ENCODE peak calls at places on chromosome 10, in nine cellular contexts. H is HFFc6, V is nucleus accumbens, K is fibroblast of lung, N is T-helper 2 cell, W is hepatocyte, J is endothelial cell of umbilical vein, Z is hypothalamus, M is epithelial cell of prostate. Q is an unnamed sample.

GRCh38 chr10:86162696-86163400 is 203.7 kb downstream of the GRID1 start:
- DNase-seq in H (no peak), V (no peak), K (no peak), N (no peak), W (no peak), J (no peak), Z (no peak), M (no peak), Q (no peak)

GRCh38 chr10:51129946-51130554 is 55.8 kb downstream of the PRKG1 start:
- DNase-seq in H (no peak), V (no peak), K (no peak), N (no peak), W (no peak), J (no peak), Z (no peak), M (no peak), Q (no peak)

GRCh38 chr10:32227802-32228201 is 119.2 kb downstream of the EPC1 start:
- DNase-seq in H (no peak), V (no peak), K (no peak), N (no peak), W (no peak), J (no peak), Z (no peak), M (no peak), Q (no peak)

GRCh38 chr10:14736600-14737081 is 38.1 kb downstream of the FAM107B start:
- DNase-seq in H (peak), V (peak), K (peak), N (no peak), W (peak), J (no peak), Z (no peak), M (no peak), Q (no peak)

GRCh38 chr10:44689368-44689767 is 221.8 kb upstream of the TMEM72 start:
- DNase-seq in H (peak), V (no peak), K (no peak), N (no peak), W (no peak), J (no peak), Z (no peak), M (no peak), Q (no peak)

GRCh38 chr10:13715091-13715490 is 128.3 kb downstream of the PRPF18 start:
- DNase-seq in H (no peak), V (no peak), K (no peak), N (no peak), W (no peak), J (no peak), Z (no peak), M (no peak), Q (no peak)

GRCh38 chr10:34658934-34659333 is 156.2 kb downstream of the PARD3 start:
- DNase-seq in H (no peak), V (no peak), K (no peak), N (no peak), W (no peak), J (no peak), Z (no peak), M (no peak), Q (no peak)

GRCh38 chr10:76133597-76134255 is 702.3 kb downstream of the LRMDA start:
- DNase-seq in H (no peak), V (no peak), K (no peak), N (no peak), W (no peak), J (no peak), Z (no peak), M (no peak), Q (no peak)

GRCh38 chr10:75230600-75231038 is 5.1 kb downstream of the COMTD1 start:
- DNase-seq in H (peak), V (peak), K (peak), N (peak), W (peak), J (peak), Z (peak), M (no peak), Q (no peak)

GRCh38 chr10:85124592-85124991 is 796.2 kb downstream of the CCSER2 start:
- DNase-seq in H (no peak), V (peak), K (no peak), N (no peak), W (peak), J (no peak), Z (peak), M (peak), Q (no peak)

GRCh38 chr10:112782176-112782907 is 167.7 kb upstream of the TCF7L2 start:
- DNase-seq in H (no peak), V (no peak), K (no peak), N (no peak), W (no peak), J (no peak), Z (no peak), M (no peak), Q (no peak)

GRCh38 chr10:109987413-109987812 is 20.4 kb upstream of the ADD3 start:
- DNase-seq in H (peak), V (no peak), K (peak), N (no peak), W (peak), J (peak), Z (no peak), M (no peak), Q (no peak)